ENCODE peak calls at places on chromosome 15, in five cellular contexts. S, J, W, Y and R are unnamed samples.
A peak's percentile ranks its signal among the peaks of the same experiment; 100 is the strongest.

GRCh38 chr15:71443538-71443937 is 328.3 kb downstream of the THSD4 start:
- DNase-seq in S (peak; percentile 51), J (no peak), W (peak; percentile 66), Y (peak; percentile 79), R (no peak)

GRCh38 chr15:94317211-94317610 is 85.8 kb downstream of the MCTP2 start:
- DNase-seq in S (no peak), J (no peak), W (no peak), Y (no peak), R (no peak)

GRCh38 chr15:63596666-63597032 is 538 bp upstream of the FBXL22 start:
- DNase-seq in S (no peak), J (no peak), W (peak; percentile 11), Y (peak; percentile 64), R (no peak)

GRCh38 chr15:51229907-51230328 is 108.5 kb downstream of the CYP19A1 start:
- DNase-seq in S (no peak), J (no peak), W (peak; percentile 62), Y (peak; percentile 76), R (no peak)

GRCh38 chr15:39472661-39473657 is 107.9 kb upstream of the THBS1 start:
- DNase-seq in S (no peak), J (peak; percentile 85), W (peak; percentile 100), Y (peak; percentile 97), R (peak; percentile 98)

GRCh38 chr15:44215594-44215993 is 20.5 kb upstream of the FRMD5 start:
- DNase-seq in S (no peak), J (no peak), W (peak; percentile 86), Y (peak; percentile 86), R (peak; percentile 60)

GRCh38 chr15:91627473-91628309 is 225.8 kb upstream of the SLCO3A1 start:
- DNase-seq in S (no peak), J (peak; percentile 60), W (no peak), Y (no peak), R (no peak)

GRCh38 chr15:65032823-65033537 is 3.5 kb upstream of the MTFMT start:
- DNase-seq in S (peak; percentile 41), J (peak; percentile 42), W (peak; percentile 74), Y (peak; percentile 71), R (no peak)

GRCh38 chr15:44034933-44035624 is 160.0 kb downstream of the FRMD5 start:
- DNase-seq in S (peak; percentile 23), J (no peak), W (peak; percentile 84), Y (peak; percentile 76), R (no peak)

GRCh38 chr15:74869726-74870407 is 3.3 kb downstream of the SCAMP2 start:
- DNase-seq in S (peak; percentile 49), J (peak; percentile 78), W (peak; percentile 65), Y (peak; percentile 71), R (no peak)

GRCh38 chr15:93152264-93152884 is 63.4 kb upstream of the RGMA start:
- DNase-seq in S (no peak), J (no peak), W (no peak), Y (no peak), R (no peak)

GRCh38 chr15:43792761-43793493 is 807 bp downstream of the SERF2 start:
- DNase-seq in S (peak; percentile 13), J (peak; percentile 44), W (peak; percentile 40), Y (peak; percentile 57), R (no peak)

DNA sequence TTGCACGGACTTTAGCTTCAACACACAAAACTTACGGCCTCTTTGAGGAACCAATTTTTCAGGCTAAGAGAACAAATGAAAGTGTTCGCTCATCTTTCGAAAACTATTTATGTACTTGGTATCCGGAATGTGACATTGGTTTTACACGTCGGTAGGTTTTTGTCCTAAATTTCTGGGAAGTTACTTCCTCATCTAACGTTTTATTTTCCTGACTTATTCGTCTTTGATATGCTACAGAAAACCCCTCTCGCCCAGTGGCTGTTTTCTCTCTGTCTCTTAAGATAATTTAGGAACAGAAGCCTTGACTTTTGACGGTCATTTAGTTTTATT is 879 bp upstream of the GREM1 start:
- DNase-seq in S (no peak), J (no peak), W (no peak), Y (no peak), R (no peak)
- H3K4me3 ChIP-seq in S (peak overlapping the region; percentile 50), J (no peak overlapping the region), W (peak overlapping the region; percentile 48), Y (peak overlapping the region; percentile 66), R (peak overlapping the region; percentile 80)

DNA sequence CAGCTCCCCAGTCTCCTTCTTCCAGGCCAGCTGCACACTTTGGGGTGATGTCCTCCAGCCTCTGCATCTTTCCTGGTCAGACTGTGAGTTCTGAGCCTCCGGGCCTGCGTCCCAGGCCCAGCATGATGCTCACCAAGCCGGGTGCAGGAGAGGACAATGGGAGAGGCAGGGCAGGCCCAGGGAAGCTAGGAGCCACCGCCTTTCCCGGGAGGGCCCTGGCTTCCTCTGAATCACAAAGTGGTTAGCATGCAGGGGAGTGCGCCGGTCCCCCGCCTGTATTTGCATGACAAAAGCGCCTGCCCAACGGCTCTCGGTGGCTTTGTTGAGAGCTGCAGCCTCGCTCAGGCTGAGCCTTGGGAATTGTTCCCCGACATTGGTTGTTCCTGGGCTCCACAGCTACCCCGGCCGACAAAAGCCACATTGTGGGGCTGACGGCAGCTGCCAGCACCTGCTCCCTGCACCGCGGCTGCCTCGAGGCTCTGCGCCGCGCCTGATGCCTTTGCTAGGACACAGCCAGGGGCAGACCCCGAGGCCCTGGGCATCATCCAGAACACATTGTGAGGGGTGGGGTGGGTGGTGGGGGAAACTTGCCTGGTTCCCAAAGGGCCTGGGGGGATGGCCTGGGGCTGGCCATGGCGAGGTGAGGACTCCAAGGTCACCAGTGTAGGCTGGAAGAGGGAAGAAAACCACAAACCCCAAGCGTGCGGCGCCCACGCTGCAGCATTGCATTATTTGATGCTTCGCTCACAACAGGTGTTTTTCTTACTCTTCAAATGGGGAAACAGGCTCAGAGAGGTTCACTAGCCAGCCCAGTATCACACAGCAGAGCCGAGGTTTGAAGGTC is 20.0 kb upstream of the KLF13 start:
- DNase-seq in S (peak; percentile 96), J (peak; percentile 76), W (no peak), Y (no peak), R (no peak)
- H3K4me3 ChIP-seq in S (no peak overlapping the region), J (no peak overlapping the region), W (no peak overlapping the region), Y (no peak overlapping the region), R (no peak overlapping the region)

DNA sequence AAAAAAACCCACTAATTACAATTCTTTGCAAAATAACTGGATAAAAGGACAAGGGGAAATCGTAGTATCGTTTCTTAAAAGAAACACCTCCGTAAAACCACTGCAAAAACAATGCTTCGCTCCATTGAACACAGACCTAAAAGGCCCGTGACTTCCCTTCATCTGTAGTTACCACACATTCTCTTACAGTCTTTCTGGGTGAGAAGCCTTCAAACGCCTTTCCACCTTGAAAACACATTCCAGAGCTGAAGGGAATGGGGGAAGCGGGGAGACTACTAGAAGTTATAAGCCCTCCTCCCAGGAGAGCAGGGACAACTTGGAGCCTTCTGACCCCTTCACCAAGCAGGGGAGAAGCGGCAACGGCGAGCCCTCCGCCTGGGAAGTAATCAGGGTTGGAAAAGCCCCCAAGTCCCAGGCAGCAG is 544 bp downstream of the SECISBP2L start:
- DNase-seq in S (no peak), J (no peak), W (peak; percentile 39), Y (peak; percentile 32), R (no peak)
- H3K4me3 ChIP-seq in S (peak overlapping the region; percentile 91), J (peak overlapping the region; percentile 99), W (peak overlapping the region; percentile 90), Y (peak overlapping the region; percentile 81), R (peak overlapping the region; percentile 94)

GRCh38 chr15:40929730-40930429 is 740 bp downstream of the DLL4 start:
- DNase-seq in S (no peak), J (peak; percentile 57), W (peak; percentile 61), Y (peak; percentile 80), R (no peak)
- H3K4me3 ChIP-seq in S (peak overlapping the region; percentile 49), J (peak overlapping the region; percentile 65), W (peak overlapping the region; percentile 38), Y (peak overlapping the region; percentile 57), R (peak overlapping the region; percentile 43)

DNA sequence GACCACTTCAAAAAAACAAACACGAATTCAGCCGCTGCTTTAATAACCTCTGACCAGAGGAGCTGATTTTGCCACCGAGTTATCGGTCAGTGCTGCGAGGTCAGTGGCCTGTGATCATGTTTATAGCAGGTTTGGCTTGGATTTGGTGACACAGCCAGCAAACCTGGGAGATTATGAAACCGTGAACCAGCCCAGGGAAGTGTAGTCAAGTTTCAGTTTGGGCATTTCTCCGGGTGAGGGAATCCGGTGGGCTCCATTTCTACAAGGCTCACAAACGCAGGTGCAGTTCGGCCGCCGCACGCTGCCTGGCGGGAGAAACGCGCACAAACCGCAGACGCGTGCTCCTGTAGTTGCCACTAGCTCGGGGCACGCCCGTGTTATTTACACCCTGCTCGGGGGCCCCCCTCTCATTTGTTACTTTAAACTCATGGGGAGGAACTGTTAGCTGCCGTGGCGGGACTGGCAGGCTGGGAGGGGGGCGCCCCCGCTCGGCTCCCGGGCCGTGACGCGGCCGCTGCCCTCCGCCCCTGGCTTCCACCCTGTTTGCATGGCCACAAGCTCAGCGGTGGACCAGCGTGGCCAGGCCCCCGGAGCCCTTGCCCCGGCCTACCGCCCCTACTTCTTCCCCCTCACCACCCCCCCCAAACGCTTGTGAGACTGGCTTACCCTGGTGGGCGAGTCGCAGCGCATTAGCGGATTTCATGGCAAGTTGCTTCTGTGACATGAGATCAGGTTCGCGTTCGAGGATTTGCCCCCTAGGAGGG is 13.6 kb upstream of the ONECUT1 start:
- DNase-seq in S (no peak), J (no peak), W (no peak), Y (no peak), R (no peak)
- H3K4me3 ChIP-seq in S (no peak overlapping the region), J (peak overlapping the region; percentile 22), W (no peak overlapping the region), Y (no peak overlapping the region), R (no peak overlapping the region)

GRCh38 chr15:81922143-81922542 is 123.7 kb downstream of the MEX3B start:
- DNase-seq in S (no peak), J (no peak), W (no peak), Y (no peak), R (no peak)

GRCh38 chr15:81924667-81925183 is 121.1 kb downstream of the MEX3B start:
- DNase-seq in S (no peak), J (no peak), W (no peak), Y (no peak), R (no peak)

GRCh38 chr15:81923561-81924350 is 122.1 kb downstream of the MEX3B start:
- DNase-seq in S (no peak), J (no peak), W (no peak), Y (no peak), R (no peak)

GRCh38 chr15:81921163-81921562 is 124.7 kb downstream of the MEX3B start:
- DNase-seq in S (no peak), J (no peak), W (no peak), Y (no peak), R (no peak)
- H3K4me3 ChIP-seq in S (no peak overlapping the region), J (no peak overlapping the region), W (no peak overlapping the region), Y (no peak overlapping the region), R (no peak overlapping the region)